ENCODE peak calls at places on chromosomes 16 and 17, in nine cellular contexts. V is activated naive CD4-positive, alpha-beta T cell treated with anti-CD3 and anti-CD28 coated beads, Interleukin-2, amount 50 U/mL, for 16 hours; I is heart right ventricle; J is activated T-cell treated with anti-CD3 and anti-CD28 coated beads, Interleukin-2, amount 50 U/mL, for 4 hours; E is IMR-90; F is iris pigment epithelial cell; K is BJ; M is fibroblast of villous mesenchyme; Z is adrenal gland. Y is an unnamed sample.

GRCh38 chr17:13626703-13627102 is 25.0 kb upstream of the HS3ST3A1 start:
- DNase-seq in E (peak), I (no peak), V (no peak), K (peak), J (no peak), M (peak), F (peak), Z (no peak), Y (peak)

GRCh38 chr16:84718-85452 is 6.9 kb downstream of the MPG start:
- DNase-seq in J (peak), Z (peak), F (peak), M (peak), K (peak), V (peak), I (no peak), E (peak), Y (peak)

GRCh38 chr16:53872248-53873221 is 168.6 kb downstream of the FTO start:
- DNase-seq in E (peak), Z (no peak), M (peak), K (peak), I (no peak), J (no peak), F (peak), V (no peak), Y (peak)

GRCh38 chr17:37826497-37827115 is 81.7 kb upstream of the HNF1B start:
- DNase-seq in K (no peak), I (peak), F (no peak), J (no peak), M (no peak), Z (no peak), V (no peak), E (no peak), Y (no peak)

GRCh38 chr16:911604-912321 is 59.0 kb downstream of the LMF1 start:
- DNase-seq in K (no peak), E (no peak), F (no peak), V (no peak), I (no peak), Z (no peak), M (no peak), J (no peak), Y (no peak)

GRCh38 chr17:40582328-40582901 is 17.1 kb upstream of the CCR7 start:
- DNase-seq in I (peak), F (no peak), J (peak), M (no peak), Z (peak), K (no peak), E (no peak), V (no peak), Y (no peak)

GRCh38 chr17:76968707-76969597 is 100.7 kb downstream of the MGAT5B start:
- DNase-seq in J (peak), Z (peak), I (no peak), V (peak), M (no peak), K (no peak), E (no peak), F (peak), Y (peak)

GRCh38 chr16:12551946-12552345 is 251.7 kb downstream of the CPPED1 start:
- DNase-seq in M (no peak), F (peak), Z (no peak), I (no peak), E (peak), J (no peak), K (no peak), V (no peak), Y (no peak)

GRCh38 chr16:69513180-69513966 is 52.4 kb upstream of the NFAT5 start:
- DNase-seq in J (no peak), V (no peak), E (peak), M (peak), Z (no peak), K (peak), I (no peak), F (peak), Y (peak)

GRCh38 chr17:83030432-83030831 is 49.0 kb upstream of the METRNL start:
- DNase-seq in Z (peak), E (no peak), M (no peak), V (no peak), K (no peak), I (no peak), J (no peak), F (no peak), Y (no peak)

GRCh38 chr16:21001262-21001661 is 100.7 kb downstream of the LYRM1 start:
- DNase-seq in V (no peak), K (no peak), Z (peak), I (no peak), E (peak), M (peak), J (no peak), F (peak), Y (peak)

GRCh38 chr17:4850236-4850635 is 17.1 kb downstream of the MINK1 start:
- DNase-seq in M (no peak), V (no peak), E (no peak), J (no peak), I (no peak), Z (no peak), F (no peak), K (no peak), Y (no peak)

GRCh38 chr17:36742267-36743000 is 141.1 kb downstream of the MRM1 start:
- DNase-seq in Z (no peak), E (no peak), I (no peak), J (no peak), M (no peak), F (no peak), V (no peak), K (no peak), Y (no peak)

GRCh38 chr17:56598471-56598870 is 5.0 kb downstream of the NOG start:
- DNase-seq in M (no peak), E (peak), I (no peak), J (no peak), K (no peak), F (peak), Z (no peak), V (no peak), Y (peak)

GRCh38 chr16:82074019-82074558 is 39.0 kb downstream of the HSD17B2 start:
- DNase-seq in K (no peak), J (no peak), M (no peak), V (no peak), I (no peak), F (no peak), E (no peak), Z (no peak), Y (no peak)

GRCh38 chr17:2564876-2565275 is 28.6 kb upstream of the PAFAH1B1 start:
- DNase-seq in J (no peak), V (no peak), E (no peak), K (no peak), M (no peak), I (no peak), F (peak), Z (no peak), Y (peak)

Y was measured in EH.